ENCODE peak calls at places on chromosomes 13 and 19, in seven cellular contexts. One of them, this sample, is unnamed.

GRCh38 chr19:23399443-23399842 is 4.2 kb upstream of the ZNF91 start:
- DNase-seq in H1: no peak
- DNase-seq in stomach: no peak
- DNase-seq in SK-N-SH: no peak
- DNase-seq in esophagus muscularis mucosa: no peak
- DNase-seq in tibial nerve: no peak
- DNase-seq in ovary: no peak
- DNase-seq in this sample: no peak

GRCh38 chr13:26307701-26308100 is 53.8 kb downstream of the CDK8 start:
- DNase-seq in ovary: no peak
- DNase-seq in SK-N-SH: no peak
- DNase-seq in esophagus muscularis mucosa: no peak
- DNase-seq in tibial nerve: no peak
- DNase-seq in H1: no peak
- DNase-seq in stomach: no peak
- DNase-seq in this sample: no peak

GRCh38 chr13:111924676-111925075 is 142.3 kb upstream of the SOX1 start:
- DNase-seq in stomach: no peak
- DNase-seq in ovary: no peak
- DNase-seq in SK-N-SH: no peak
- DNase-seq in tibial nerve: no peak
- DNase-seq in H1: no peak
- DNase-seq in esophagus muscularis mucosa: no peak
- DNase-seq in this sample: no peak

GRCh38 chr13:111174377-111174776 is 59.3 kb downstream of the ARHGEF7 start:
- DNase-seq in stomach: no peak
- DNase-seq in ovary: no peak
- DNase-seq in H1: no peak
- DNase-seq in esophagus muscularis mucosa: no peak
- DNase-seq in tibial nerve: no peak
- DNase-seq in SK-N-SH: no peak
- DNase-seq in this sample: no peak

GRCh38 chr19:4360081-4360569 is 16.8 kb downstream of the MPND start:
- DNase-seq in H1: no peak
- DNase-seq in esophagus muscularis mucosa: no peak
- DNase-seq in ovary: peak; percentile 65
- DNase-seq in stomach: no peak
- DNase-seq in SK-N-SH: no peak
- DNase-seq in tibial nerve: no peak
- DNase-seq in this sample: no peak

GRCh38 chr13:48055712-48056111 is 18.2 kb downstream of the NUDT15 start:
- DNase-seq in H1: no peak
- DNase-seq in stomach: no peak
- DNase-seq in SK-N-SH: no peak
- DNase-seq in ovary: no peak
- DNase-seq in tibial nerve: no peak
- DNase-seq in esophagus muscularis mucosa: no peak
- DNase-seq in this sample: no peak

GRCh38 chr19:19662866-19663291 is 597 bp downstream of the ATP13A1 start:
- DNase-seq in stomach: no peak
- DNase-seq in esophagus muscularis mucosa: no peak
- DNase-seq in ovary: no peak
- DNase-seq in H1: no peak
- DNase-seq in SK-N-SH: no peak
- DNase-seq in tibial nerve: no peak
- DNase-seq in this sample: peak; percentile 73

GRCh38 chr13:100550433-100550832 is 38.2 kb downstream of the GGACT start:
- DNase-seq in tibial nerve: no peak
- DNase-seq in SK-N-SH: no peak
- DNase-seq in H1: no peak
- DNase-seq in ovary: peak; percentile 73
- DNase-seq in stomach: no peak
- DNase-seq in esophagus muscularis mucosa: no peak
- DNase-seq in this sample: no peak

GRCh38 chr19:28823338-28823961 is 389.5 kb downstream of the UQCRFS1 start:
- DNase-seq in esophagus muscularis mucosa: peak; percentile 75
- DNase-seq in ovary: no peak
- DNase-seq in SK-N-SH: no peak
- DNase-seq in stomach: no peak
- DNase-seq in H1: peak; percentile 15
- DNase-seq in tibial nerve: no peak
- DNase-seq in this sample: no peak

GRCh38 chr13:81577601-81578000 is 1236.7 kb upstream of the SPRY2 start:
- DNase-seq in stomach: no peak
- DNase-seq in tibial nerve: no peak
- DNase-seq in esophagus muscularis mucosa: no peak
- DNase-seq in H1: no peak
- DNase-seq in SK-N-SH: no peak
- DNase-seq in ovary: no peak
- DNase-seq in this sample: no peak

GRCh38 chr19:20235156-20235555 is 68.1 kb downstream of the ZNF486 start:
- DNase-seq in stomach: no peak
- DNase-seq in esophagus muscularis mucosa: no peak
- DNase-seq in tibial nerve: no peak
- DNase-seq in ovary: no peak
- DNase-seq in H1: no peak
- DNase-seq in SK-N-SH: no peak
- DNase-seq in this sample: no peak

GRCh38 chr13:93375491-93375890 is 148.9 kb downstream of the GPC6 start:
- DNase-seq in H1: no peak
- DNase-seq in esophagus muscularis mucosa: no peak
- DNase-seq in SK-N-SH: no peak
- DNase-seq in stomach: no peak
- DNase-seq in tibial nerve: no peak
- DNase-seq in ovary: no peak
- DNase-seq in this sample: no peak

GRCh38 chr13:43170497-43170896 is 147.1 kb downstream of the DNAJC15 start:
- DNase-seq in tibial nerve: no peak
- DNase-seq in stomach: no peak
- DNase-seq in H1: no peak
- DNase-seq in ovary: no peak
- DNase-seq in SK-N-SH: no peak
- DNase-seq in esophagus muscularis mucosa: peak; percentile 17
- DNase-seq in this sample: no peak

GRCh38 chr19:38264486-38265212 is at the start of gene SPINT2:
- DNase-seq in esophagus muscularis mucosa: no peak
- DNase-seq in ovary: peak; percentile 74
- DNase-seq in H1: peak; percentile 60
- DNase-seq in stomach: no peak
- DNase-seq in SK-N-SH: peak; percentile 72
- DNase-seq in tibial nerve: no peak
- DNase-seq in this sample: no peak

GRCh38 chr13:48050550-48050949 is 13.0 kb downstream of the NUDT15 start:
- DNase-seq in tibial nerve: no peak
- DNase-seq in SK-N-SH: no peak
- DNase-seq in esophagus muscularis mucosa: no peak
- DNase-seq in H1: no peak
- DNase-seq in ovary: no peak
- DNase-seq in stomach: no peak
- DNase-seq in this sample: no peak

GRCh38 chr19:11560404-11560988 is 1.5 kb upstream of the ELOF1 start:
- DNase-seq in tibial nerve: no peak
- DNase-seq in H1: no peak
- DNase-seq in ovary: no peak
- DNase-seq in stomach: peak; percentile 41
- DNase-seq in SK-N-SH: peak; percentile 79
- DNase-seq in esophagus muscularis mucosa: no peak
- DNase-seq in this sample: peak; percentile 66

DNA sequence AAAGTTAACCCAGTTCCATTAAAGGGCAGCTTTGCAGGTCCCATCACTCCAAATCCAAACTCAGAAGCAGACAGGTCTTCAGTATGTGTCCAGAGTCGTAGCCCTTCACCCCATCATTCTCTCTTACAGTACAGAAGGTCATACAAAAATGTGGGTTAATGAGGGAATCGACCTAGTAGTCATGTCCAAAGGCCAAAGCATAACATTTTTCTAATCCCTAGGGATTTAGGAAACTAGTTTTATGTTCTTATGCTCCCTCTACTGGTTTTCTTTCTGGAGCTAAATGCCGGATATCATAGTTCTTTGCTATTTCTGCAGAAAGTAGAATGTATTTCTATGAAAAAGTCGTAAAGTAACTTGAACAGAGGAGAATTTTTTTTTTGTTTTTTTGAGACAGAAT is 72.2 kb downstream of the DHRS12 start:
- DNase-seq in stomach: no peak
- DNase-seq in SK-N-SH: no peak
- DNase-seq in ovary: no peak
- DNase-seq in tibial nerve: no peak
- DNase-seq in esophagus muscularis mucosa: no peak
- DNase-seq in H1: no peak
- DNase-seq in this sample: no peak
- TF ChIP-seq CTCF in stomach: no peak
- TF ChIP-seq CTCF in SK-N-SH: peak; percentile 53
- TF ChIP-seq CTCF in ovary: peak; percentile 51
- TF ChIP-seq CTCF in tibial nerve: no peak
- TF ChIP-seq CTCF in esophagus muscularis mucosa: peak; percentile 23
- TF ChIP-seq CTCF in H1: no peak
- TF ChIP-seq CTCF in this sample: no peak

GRCh38 chr13:23883255-23883654 is 5.9 kb downstream of the MIPEP start:
- DNase-seq in ovary: no peak
- DNase-seq in H1: no peak
- DNase-seq in stomach: no peak
- DNase-seq in SK-N-SH: no peak
- DNase-seq in esophagus muscularis mucosa: no peak
- DNase-seq in tibial nerve: no peak
- DNase-seq in this sample: no peak

GRCh38 chr13:23889598-23890224 is 511 bp upstream of the MIPEP start:
- DNase-seq in stomach: no peak
- DNase-seq in SK-N-SH: peak; percentile 41
- DNase-seq in ovary: no peak
- DNase-seq in H1: no peak
- DNase-seq in esophagus muscularis mucosa: no peak
- DNase-seq in tibial nerve: no peak
- DNase-seq in this sample: no peak

GRCh38 chr13:23888658-23889597 is at the start of gene MIPEP:
- DNase-seq in SK-N-SH: peak; percentile 94
- DNase-seq in esophagus muscularis mucosa: peak; percentile 96
- DNase-seq in tibial nerve: peak; percentile 82
- DNase-seq in H1: peak; percentile 84
- DNase-seq in stomach: peak; percentile 93
- DNase-seq in ovary: peak; percentile 95
- DNase-seq in this sample: peak; percentile 95
- TF ChIP-seq EP300 in SK-N-SH: no peak
- TF ChIP-seq EP300 in esophagus muscularis mucosa: no peak
- TF ChIP-seq EP300 in tibial nerve: peak; percentile 79
- TF ChIP-seq EP300 in H1: peak; percentile 50
- TF ChIP-seq EP300 in stomach: no peak
- TF ChIP-seq EP300 in ovary: no peak
- TF ChIP-seq EP300 in this sample: no peak

DNA sequence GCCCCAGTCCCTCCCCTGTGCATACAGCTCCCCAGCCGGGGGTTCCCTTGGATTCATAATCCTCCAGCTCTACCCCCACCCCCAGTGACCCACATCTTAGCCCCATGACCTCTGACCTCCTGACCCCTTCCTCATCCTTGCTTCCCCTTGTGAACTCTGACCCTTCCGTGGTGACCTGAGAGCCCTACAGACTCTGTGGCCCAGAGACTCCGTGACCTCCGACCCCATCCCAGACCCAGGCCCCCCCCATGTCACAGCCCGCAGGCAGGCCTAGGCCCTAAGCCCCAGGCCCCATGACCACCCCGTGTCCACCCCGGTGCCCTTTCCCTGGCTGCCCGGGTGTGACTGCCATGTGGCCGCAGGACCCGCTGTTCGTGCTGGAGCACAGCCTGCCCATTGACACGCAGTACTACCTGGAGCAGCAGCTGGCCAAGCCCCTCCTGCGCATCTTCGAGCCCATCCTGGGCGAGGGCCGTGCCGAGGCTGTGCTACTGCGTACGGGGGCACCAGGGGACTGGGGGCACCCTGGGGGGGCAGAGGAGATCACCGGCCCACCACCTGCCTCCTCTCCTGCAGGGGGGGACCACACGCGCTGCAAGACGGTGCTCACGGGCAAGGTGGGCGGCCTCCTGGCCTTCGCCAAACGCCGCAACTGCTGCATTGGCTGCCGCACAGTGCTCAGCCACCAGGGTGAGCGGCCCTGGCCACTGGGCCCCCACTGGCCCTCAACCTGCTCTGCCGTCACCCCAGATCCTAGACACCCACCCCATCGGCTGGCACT is 2.5 kb upstream of the SPIB start:
- DNase-seq in ovary: no peak
- DNase-seq in stomach: no peak
- DNase-seq in SK-N-SH: no peak
- DNase-seq in tibial nerve: no peak
- DNase-seq in esophagus muscularis mucosa: no peak
- DNase-seq in H1: no peak
- DNase-seq in this sample: no peak
- H3K36me3 ChIP-seq in ovary: no peaks in the 10 kb centered on the region
- H3K36me3 ChIP-seq in stomach: peaks cover 7% of the 10 kb centered on the region
- H3K36me3 ChIP-seq in SK-N-SH: no peaks in the 10 kb centered on the region
- H3K36me3 ChIP-seq in tibial nerve: no peaks in the 10 kb centered on the region
- H3K36me3 ChIP-seq in esophagus muscularis mucosa: no peaks in the 10 kb centered on the region
- H3K36me3 ChIP-seq in H1: no peaks in the 10 kb centered on the region
- H3K36me3 ChIP-seq in this sample: no peaks in the 10 kb centered on the region

GRCh38 chr19:16889429-16889882 is 657 bp downstream of the F2RL3 start:
- DNase-seq in tibial nerve: no peak
- DNase-seq in esophagus muscularis mucosa: no peak
- DNase-seq in ovary: no peak
- DNase-seq in H1: no peak
- DNase-seq in stomach: no peak
- DNase-seq in SK-N-SH: peak; percentile 90
- DNase-seq in this sample: peak; percentile 61

GRCh38 chr19:16891696-16892382 is 3.0 kb downstream of the F2RL3 start:
- DNase-seq in ovary: no peak
- DNase-seq in H1: no peak
- DNase-seq in stomach: no peak
- DNase-seq in SK-N-SH: no peak
- DNase-seq in tibial nerve: no peak
- DNase-seq in esophagus muscularis mucosa: no peak
- DNase-seq in this sample: no peak

GRCh38 chr19:16888629-16889371 is at the start of gene F2RL3:
- DNase-seq in ovary: peak; percentile 88
- DNase-seq in stomach: peak; percentile 38
- DNase-seq in tibial nerve: no peak
- DNase-seq in SK-N-SH: peak; percentile 71
- DNase-seq in H1: no peak
- DNase-seq in esophagus muscularis mucosa: no peak
- DNase-seq in this sample: peak; percentile 81

GRCh38 chr19:16890461-16891184 is 1.8 kb downstream of the F2RL3 start:
- DNase-seq in esophagus muscularis mucosa: no peak
- DNase-seq in H1: no peak
- DNase-seq in stomach: no peak
- DNase-seq in tibial nerve: no peak
- DNase-seq in ovary: no peak
- DNase-seq in SK-N-SH: no peak
- DNase-seq in this sample: peak; percentile 48

DNA sequence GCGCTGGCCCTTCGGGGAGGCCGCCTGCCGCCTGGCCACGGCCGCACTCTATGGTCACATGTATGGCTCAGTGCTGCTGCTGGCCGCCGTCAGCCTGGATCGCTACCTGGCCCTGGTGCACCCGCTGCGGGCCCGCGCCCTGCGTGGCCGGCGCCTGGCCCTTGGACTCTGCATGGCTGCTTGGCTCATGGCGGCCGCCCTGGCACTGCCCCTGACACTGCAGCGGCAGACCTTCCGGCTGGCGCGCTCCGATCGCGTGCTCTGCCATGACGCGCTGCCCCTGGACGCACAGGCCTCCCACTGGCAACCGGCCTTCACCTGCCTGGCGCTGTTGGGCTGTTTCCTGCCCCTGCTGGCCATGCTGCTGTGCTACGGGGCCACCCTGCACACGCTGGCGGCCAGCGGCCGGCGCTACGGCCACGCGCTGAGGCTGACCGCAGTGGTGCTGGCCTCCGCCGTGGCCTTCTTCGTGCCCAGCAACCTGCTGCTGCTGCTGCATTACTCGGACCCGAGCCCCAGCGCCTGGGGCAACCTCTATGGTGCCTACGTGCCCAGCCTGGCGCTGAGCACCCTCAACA is 1.2 kb downstream of the F2RL3 start:
- DNase-seq in tibial nerve: no peak
- DNase-seq in SK-N-SH: no peak
- DNase-seq in ovary: no peak
- DNase-seq in H1: no peak
- DNase-seq in stomach: no peak
- DNase-seq in esophagus muscularis mucosa: no peak
- DNase-seq in this sample: peak; percentile 50
- TF ChIP-seq CTCF in tibial nerve: no peak
- TF ChIP-seq CTCF in SK-N-SH: no peak
- TF ChIP-seq CTCF in ovary: no peak
- TF ChIP-seq CTCF in H1: peak; percentile 33
- TF ChIP-seq CTCF in stomach: no peak
- TF ChIP-seq CTCF in esophagus muscularis mucosa: no peak
- TF ChIP-seq CTCF in this sample: no peak